ENCODE peak calls at places on chromosomes 7 and 10, in six cellular contexts. O, V, T, D, W and J are unnamed samples.

GRCh38 chr10:105017116-105017515 is 376.0 kb downstream of the SORCS3 start:
- DNase-seq in O (peak; percentile 91), V (no peak), T (no peak), D (no peak), W (no peak), J (peak; percentile 64)

GRCh38 chr7:94440460-94441039 is 45.9 kb downstream of the COL1A2 start:
- DNase-seq in O (no peak), V (no peak), T (no peak), D (no peak), W (no peak), J (no peak)

GRCh38 chr7:41955475-41956243 is 252.8 kb upstream of the INHBA start:
- DNase-seq in O (peak; percentile 97), V (no peak), T (peak; percentile 96), D (peak; percentile 95), W (peak; percentile 20), J (peak; percentile 91)

GRCh38 chr7:103141753-103142404 is 7.0 kb downstream of the NAPEPLD start:
- DNase-seq in O (peak; percentile 85), V (no peak), T (no peak), D (no peak), W (no peak), J (no peak)

GRCh38 chr10:115018185-115018931 is 74.8 kb upstream of the ATRNL1 start:
- DNase-seq in O (no peak), V (no peak), T (no peak), D (no peak), W (no peak), J (no peak)

GRCh38 chr10:306007-306406 is 170.8 kb downstream of the ZMYND11 start:
- DNase-seq in O (no peak), V (no peak), T (no peak), D (no peak), W (no peak), J (no peak)

GRCh38 chr7:27173412-27174076 is 576 bp downstream of the HOXA10 start:
- DNase-seq in O (no peak), V (no peak), T (no peak), D (peak; percentile 50), W (no peak), J (no peak)

GRCh38 chr10:126059101-126059826 is 162.9 kb downstream of the FANK1 start:
- DNase-seq in O (peak; percentile 84), V (no peak), T (no peak), D (peak; percentile 92), W (no peak), J (no peak)

GRCh38 chr10:120556164-120556532 is 99.1 kb downstream of the PLPP4 start:
- DNase-seq in O (no peak), V (no peak), T (no peak), D (no peak), W (no peak), J (no peak)

GRCh38 chr10:61211468-61211867 is 241.7 kb downstream of the TMEM26 start:
- DNase-seq in O (no peak), V (no peak), T (no peak), D (peak; percentile 28), W (no peak), J (no peak)

GRCh38 chr7:114979388-114979787 is 57.5 kb downstream of the MDFIC start:
- DNase-seq in O (peak; percentile 5), V (no peak), T (peak; percentile 40), D (no peak), W (no peak), J (no peak)

GRCh38 chr7:1109581-1110310 is 21.8 kb downstream of the GPER1 start:
- DNase-seq in O (no peak), V (no peak), T (peak; percentile 24), D (no peak), W (no peak), J (no peak)

GRCh38 chr7:90570373-90570959 is 25.7 kb upstream of the CDK14 start:
- DNase-seq in O (no peak), V (no peak), T (no peak), D (no peak), W (no peak), J (no peak)

GRCh38 chr7:93160410-93160809 is 12.2 kb upstream of the SAMD9L start:
- DNase-seq in O (peak; percentile 24), V (no peak), T (no peak), D (peak; percentile 44), W (no peak), J (no peak)

GRCh38 chr10:43853369-43853768 is 204.7 kb upstream of the ZNF32 start:
- DNase-seq in O (no peak), V (no peak), T (no peak), D (no peak), W (no peak), J (no peak)

GRCh38 chr7:99312316-99313203 is 13.1 kb upstream of the ARPC1A start:
- DNase-seq in O (peak; percentile 41), V (peak; percentile 92), T (peak; percentile 72), D (peak; percentile 65), W (peak; percentile 72), J (no peak)

GRCh38 chr7:66255533-66256100 is 50.5 kb downstream of the TPST1 start:
- DNase-seq in O (peak; percentile 91), V (no peak), T (no peak), D (peak; percentile 46), W (no peak), J (no peak)

GRCh38 chr10:105187243-105187642 is 546.2 kb downstream of the SORCS3 start:
- DNase-seq in O (peak; percentile 99), V (no peak), T (no peak), D (no peak), W (no peak), J (peak; percentile 85)

GRCh38 chr7:106811472-106811871 is 53.6 kb upstream of the PIK3CG start:
- DNase-seq in O (no peak), V (no peak), T (no peak), D (no peak), W (no peak), J (no peak)

GRCh38 chr7:45917658-45918057 is 3.4 kb downstream of the IGFBP3 start:
- DNase-seq in O (peak; percentile 57), V (peak; percentile 82), T (peak; percentile 86), D (peak; percentile 72), W (peak; percentile 63), J (no peak)

GRCh38 chr10:121526040-121526790 is 72.0 kb downstream of the FGFR2 start:
- DNase-seq in O (peak; percentile 60), V (no peak), T (no peak), D (no peak), W (no peak), J (no peak)

GRCh38 chr10:2949221-2949947 is 118.0 kb upstream of the PFKP start:
- DNase-seq in O (no peak), V (no peak), T (no peak), D (no peak), W (no peak), J (no peak)

GRCh38 chr7:914521-915194 is 38.3 kb downstream of the GET4 start:
- DNase-seq in O (no peak), V (no peak), T (no peak), D (no peak), W (no peak), J (no peak)